ENCODE peak calls at places on chromosomes 1 and 21, in six cellular contexts. R is H1, A is HepG2, I is GM12891, J is K562, M is GM12878. V is an unnamed sample.

GRCh38 chr1:230163719-230164118 is 96.7 kb downstream of the GALNT2 start:
- DNase-seq in R (no peak), A (no peak), I (no peak), J (no peak), M (no peak), V (no peak)

GRCh38 chr21:38984982-38985422 is 179.3 kb downstream of the ETS2 start:
- DNase-seq in R (no peak), A (no peak), I (no peak), J (no peak), M (no peak), V (no peak)

GRCh38 chr1:107262472-107263286 is 121.8 kb downstream of the NTNG1 start:
- DNase-seq in R (no peak), A (peak; percentile 1), I (no peak), J (no peak), M (no peak), V (no peak)

GRCh38 chr1:167447521-167448136 is 70.7 kb downstream of the CD247 start:
- DNase-seq in R (no peak), A (no peak), I (no peak), J (no peak), M (no peak), V (no peak)

GRCh38 chr1:3688356-3688755 is 36.0 kb downstream of the TP73 start:
- DNase-seq in R (no peak), A (no peak), I (no peak), J (peak; percentile 81), M (no peak), V (peak; percentile 71)

GRCh38 chr1:3558036-3558726 is 53.1 kb downstream of the MEGF6 start:
- DNase-seq in R (no peak), A (no peak), I (no peak), J (no peak), M (no peak), V (no peak)

GRCh38 chr1:16618719-16619118 is 5.4 kb upstream of the NBPF1 start:
- DNase-seq in R (peak; percentile 64), A (no peak), I (no peak), J (peak; percentile 62), M (no peak), V (no peak)

GRCh38 chr1:188584119-188584518 is 1755.4 kb downstream of the PLA2G4A start:
- DNase-seq in R (no peak), A (no peak), I (no peak), J (no peak), M (no peak), V (no peak)

GRCh38 chr1:91579658-91580228 is 79.1 kb downstream of the CDC7 start:
- DNase-seq in R (no peak), A (no peak), I (no peak), J (no peak), M (no peak), V (no peak)

GRCh38 chr1:63621698-63622097 is 28.5 kb downstream of the PGM1 start:
- DNase-seq in R (no peak), A (no peak), I (no peak), J (no peak), M (no peak), V (no peak)

GRCh38 chr1:180926164-180926981 is 13.7 kb downstream of the KIAA1614 start:
- DNase-seq in R (no peak), A (no peak), I (no peak), J (no peak), M (no peak), V (no peak)
- TF ChIP-seq POLR2AphosphoS5 in R (no peak), A (no peak), I (no peak), J (no peak), M (no peak), V (no peak)

DNA sequence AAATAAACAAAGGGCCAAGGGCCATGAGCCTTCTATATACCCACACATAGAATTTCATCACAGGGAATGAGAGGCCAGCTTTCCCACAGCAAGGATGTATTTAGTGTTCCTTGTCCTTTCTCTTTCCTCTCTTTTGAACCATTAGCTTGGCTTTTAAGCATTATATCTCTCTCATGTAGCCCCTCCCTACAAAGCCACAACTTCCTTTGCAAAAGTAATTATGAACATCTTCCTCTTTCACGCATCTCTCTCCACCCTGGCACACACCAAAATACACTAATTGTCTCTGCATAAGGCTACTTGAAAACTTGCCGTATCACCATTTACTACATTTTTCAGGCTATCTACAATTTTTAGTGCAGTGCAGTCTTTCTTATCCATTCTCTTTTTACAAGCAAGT is 1.9 kb upstream of the AK5 start:
- DNase-seq in R (no peak), A (no peak), I (no peak), J (no peak), M (no peak), V (no peak)
- TF ChIP-seq TAF1 in R (no peak), A (no peak), I (no peak), J (no peak), M (no peak), V (no peak)

DNA sequence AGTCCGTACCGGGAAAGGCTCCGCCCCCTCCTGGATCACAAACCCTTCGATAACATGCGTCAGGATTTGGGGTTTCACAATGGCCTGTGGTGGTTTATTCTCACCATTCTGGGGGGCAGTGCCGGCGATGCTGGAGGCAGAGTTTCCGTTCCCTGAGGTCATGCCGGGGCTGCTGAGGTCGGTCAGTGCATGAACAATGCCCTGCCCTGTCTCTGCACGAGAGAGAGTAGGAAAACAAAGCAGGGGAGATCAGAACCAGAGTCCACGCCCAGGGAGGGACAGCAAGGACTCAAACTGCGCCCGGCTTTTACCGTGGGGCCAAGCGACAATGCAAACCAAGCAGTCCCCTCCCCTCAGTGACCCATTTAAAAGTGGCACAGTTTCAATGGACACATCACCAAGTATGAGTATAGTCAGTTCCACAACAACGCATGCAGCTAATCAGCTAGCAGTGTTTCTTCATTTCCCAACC is 13.2 kb upstream of the A3GALT2 start:
- DNase-seq in R (no peak), A (peak; percentile 84), I (no peak), J (no peak), M (no peak), V (no peak)
- TF ChIP-seq POLR2A in R (no peak), A (no peak), I (no peak), J (no peak), M (no peak), V (no peak)

DNA sequence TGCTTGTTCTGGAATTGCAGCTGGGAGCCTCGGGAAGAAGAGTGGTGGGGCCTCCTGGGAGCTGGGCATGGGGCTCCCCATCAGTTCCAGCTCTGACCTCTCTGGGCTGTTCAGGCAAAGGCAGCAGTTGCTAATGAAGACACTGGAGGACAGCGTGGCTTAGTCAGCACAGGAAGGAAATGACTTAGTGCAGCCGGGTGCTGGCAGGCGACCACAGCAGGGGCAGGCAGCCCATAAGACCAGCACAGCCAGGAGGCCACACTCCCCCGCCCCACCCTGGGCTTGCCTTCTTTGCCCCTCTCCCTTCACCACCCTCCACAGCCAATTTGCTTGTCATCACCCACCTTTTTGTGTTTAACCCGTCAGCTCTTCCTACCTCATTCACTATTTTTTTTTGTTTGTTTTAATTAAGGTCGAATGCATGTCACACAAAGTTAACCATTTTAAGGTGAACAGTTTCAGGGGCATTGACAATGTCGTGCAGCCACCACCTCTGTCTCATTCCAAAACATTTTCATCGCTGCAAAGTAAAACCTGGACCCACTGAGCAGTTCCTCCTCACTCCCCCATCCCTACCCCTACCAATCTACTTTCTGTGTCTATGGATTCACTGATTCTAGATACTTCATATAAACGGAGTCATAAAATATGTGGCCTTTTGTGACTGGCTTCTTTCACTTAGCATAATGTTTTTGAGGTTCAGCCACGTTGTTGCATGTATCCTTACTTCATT is 10.9 kb downstream of the OLIG2 start:
- DNase-seq in R (no peak), A (no peak), I (no peak), J (no peak), M (no peak), V (no peak)
- TF ChIP-seq POLR2AphosphoS5 in R (no peak), A (no peak), I (no peak), J (no peak), M (no peak), V (no peak)

DNA sequence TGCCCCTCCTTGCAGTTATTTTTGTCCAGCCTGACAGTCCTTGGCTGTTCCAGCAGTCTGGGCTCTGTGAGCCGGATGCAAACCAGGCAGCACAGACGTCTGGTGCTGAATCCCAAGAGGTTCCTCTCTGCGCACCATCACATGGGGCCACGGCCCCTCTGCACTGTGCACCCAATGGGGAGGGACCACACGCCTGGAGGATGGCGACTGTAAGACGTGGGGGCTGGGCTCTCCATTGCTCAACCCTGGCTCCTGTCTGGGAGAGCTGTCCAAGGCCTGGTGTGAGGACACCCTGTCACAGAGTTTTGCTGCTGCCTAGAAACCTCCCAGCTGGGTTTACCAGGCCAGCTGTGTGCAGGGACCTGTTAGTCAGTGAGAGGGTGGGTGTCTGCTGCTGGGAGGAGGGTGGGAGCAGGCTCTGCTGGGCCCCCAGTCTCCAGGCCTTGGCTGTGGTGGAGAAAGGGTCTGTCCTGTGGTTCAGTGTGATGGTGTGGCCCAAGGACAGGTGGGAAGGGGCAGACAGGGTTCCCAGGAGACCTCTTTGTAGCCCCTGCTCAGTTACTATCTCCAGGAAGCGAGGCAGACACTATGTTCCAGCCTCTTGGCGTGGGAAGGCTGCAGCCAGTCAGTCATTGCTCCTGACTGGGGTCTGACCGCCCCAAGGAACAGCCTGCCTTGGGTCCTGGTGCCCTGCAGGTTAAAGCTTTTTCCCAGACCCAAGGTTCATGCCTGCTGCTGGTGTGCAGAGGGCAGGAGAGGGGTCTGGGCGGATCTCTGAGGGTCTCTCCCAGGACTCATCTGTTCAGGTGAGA is 13.8 kb downstream of the HEYL start:
- DNase-seq in R (no peak), A (no peak), I (no peak), J (no peak), M (no peak), V (no peak)
- TF ChIP-seq TAF1 in R (no peak), A (no peak), I (no peak), J (no peak), M (no peak), V (no peak)

V was measured in GM12892.